ENCODE peak calls at places on chromosomes 4 and X, in four cellular contexts. K is cardiac muscle cell, F is GM12878, S is lower leg skin. Y is an unnamed sample.

GRCh38 chr4:110347805-110348204 is 128.2 kb upstream of the ENPEP start:
- DNase-seq in K (no peak), F (no peak), S (no peak), Y (no peak)

GRCh38 chr4:47462799-47463234 is 685 bp downstream of the COMMD8 start:
- DNase-seq in K (no peak), F (no peak), S (no peak), Y (no peak)

GRCh38 chrX:51853251-51853650 is 40.2 kb upstream of the MAGED1 start:
- DNase-seq in K (no peak), F (no peak), S (no peak), Y (no peak)

GRCh38 chrX:12871181-12871580 is 4.3 kb downstream of the TLR7 start:
- DNase-seq in K (no peak), F (no peak), S (no peak), Y (no peak)

GRCh38 chrX:50838820-50839600 is 25.0 kb upstream of the SHROOM4 start:
- DNase-seq in K (peak), F (no peak), S (no peak), Y (no peak)

GRCh38 chrX:21932277-21932996 is 8.1 kb upstream of the SMS start:
- DNase-seq in K (peak), F (no peak), S (peak), Y (no peak)

GRCh38 chr4:64718091-64718490 is 308.8 kb upstream of the TECRL start:
- DNase-seq in K (peak), F (no peak), S (no peak), Y (no peak)

GRCh38 chrX:10633722-10634121 is 13.3 kb upstream of the MID1 start:
- DNase-seq in K (peak), F (no peak), S (peak), Y (no peak)

GRCh38 chrX:85140963-85141362 is 102.6 kb downstream of the SATL1 start:
- DNase-seq in K (no peak), F (no peak), S (no peak), Y (no peak)

GRCh38 chrX:56788717-56789122 is 59.7 kb downstream of the NBDY start:
- DNase-seq in K (peak), F (no peak), S (no peak), Y (no peak)

GRCh38 chrX:99705696-99706095 is 704.4 kb downstream of the PCDH19 start:
- DNase-seq in K (no peak), F (no peak), S (no peak), Y (no peak)

GRCh38 chr4:102757681-102758080 is 3.1 kb downstream of the MANBA start:
- DNase-seq in K (no peak), F (no peak), S (no peak), Y (no peak)

GRCh38 chr4:102761478-102761790 is 666 bp upstream of the MANBA start:
- DNase-seq in K (peak), F (no peak), S (no peak), Y (no peak)

GRCh38 chr4:102759835-102760644 is 728 bp downstream of the MANBA start:
- DNase-seq in K (peak), F (peak), S (peak), Y (peak)

GRCh38 chr4:102760645-102761477 is at the start of gene MANBA:
- DNase-seq in K (peak), F (no peak), S (peak), Y (peak)

GRCh38 chr4:102758241-102758871 is 2.4 kb downstream of the MANBA start:
- DNase-seq in K (no peak), F (no peak), S (no peak), Y (no peak)
- H3K4me3 ChIP-seq in K (no peak), F (peak), S (no peak), Y (no peak)

GRCh38 chrX:9355739-9356138 is 109.1 kb upstream of the TBL1X start:
- DNase-seq in K (no peak), F (no peak), S (no peak), Y (no peak)

GRCh38 chrX:9352243-9352642 is 112.6 kb upstream of the TBL1X start:
- DNase-seq in K (no peak), F (peak), S (no peak), Y (peak)

GRCh38 chrX:9354918-9355317 is 109.9 kb upstream of the TBL1X start:
- DNase-seq in K (no peak), F (no peak), S (no peak), Y (no peak)

GRCh38 chrX:9351112-9351511 is 113.7 kb upstream of the TBL1X start:
- DNase-seq in K (no peak), F (no peak), S (no peak), Y (no peak)

GRCh38 chrX:9352683-9353430 is 112.0 kb upstream of the TBL1X start:
- DNase-seq in K (peak), F (peak), S (peak), Y (peak)
- H3K4me3 ChIP-seq in K (no peak), F (peak), S (no peak), Y (peak)

GRCh38 chr4:71009796-71010588 is 16.5 kb downstream of the DCK start:
- DNase-seq in K (peak), F (no peak), S (no peak), Y (no peak)

GRCh38 chr4:71009091-71009490 is 15.6 kb downstream of the DCK start:
- DNase-seq in K (no peak), F (no peak), S (no peak), Y (no peak)

GRCh38 chr4:71006203-71006907 is 12.9 kb downstream of the DCK start:
- DNase-seq in K (no peak), F (no peak), S (no peak), Y (peak)

DNA sequence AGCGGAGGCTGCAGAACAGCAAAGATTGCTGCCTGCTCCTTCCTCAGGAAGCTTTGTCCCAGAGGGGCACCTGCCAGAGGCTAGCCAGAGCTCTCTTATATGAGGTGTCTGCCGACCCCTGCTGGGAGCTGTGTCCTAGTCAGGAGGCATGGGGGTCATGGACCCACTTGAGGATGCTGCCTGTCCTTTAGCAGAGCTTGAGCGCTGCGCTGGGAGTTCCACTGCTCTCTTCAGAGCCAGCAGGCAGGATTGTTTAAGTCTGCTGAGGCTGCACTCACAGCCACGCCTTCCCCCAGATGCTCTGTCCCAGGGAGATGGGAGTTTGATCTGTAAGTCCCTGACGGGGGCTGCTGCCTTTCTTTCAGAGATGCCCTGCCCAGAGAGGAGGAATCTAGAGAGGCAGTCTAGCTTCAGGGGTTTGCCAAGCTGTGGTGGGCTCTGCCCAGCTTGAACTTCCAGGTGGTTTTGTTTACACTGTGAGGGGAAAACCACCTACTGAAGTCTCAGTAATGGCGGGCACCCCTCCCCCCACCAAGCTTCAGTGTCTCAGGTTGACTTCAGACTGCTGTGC is 10.9 kb downstream of the DCK start:
- DNase-seq in K (no peak), F (no peak), S (no peak), Y (no peak)
- H3K4me3 ChIP-seq in K (no peak), F (peak), S (no peak), Y (no peak)

GRCh38 chr4:37977471-37978452 is 17.6 kb downstream of the PTTG2 start:
- DNase-seq in K (peak), F (peak), S (peak), Y (no peak)

GRCh38 chr4:37978509-37978908 is 18.3 kb downstream of the PTTG2 start:
- DNase-seq in K (no peak), F (no peak), S (no peak), Y (no peak)

GRCh38 chr4:37976991-37977470 is 16.8 kb downstream of the PTTG2 start:
- DNase-seq in K (peak), F (no peak), S (peak), Y (no peak)

GRCh38 chr4:37973481-37973880 is 13.3 kb downstream of the PTTG2 start:
- DNase-seq in K (no peak), F (no peak), S (no peak), Y (no peak)

DNA sequence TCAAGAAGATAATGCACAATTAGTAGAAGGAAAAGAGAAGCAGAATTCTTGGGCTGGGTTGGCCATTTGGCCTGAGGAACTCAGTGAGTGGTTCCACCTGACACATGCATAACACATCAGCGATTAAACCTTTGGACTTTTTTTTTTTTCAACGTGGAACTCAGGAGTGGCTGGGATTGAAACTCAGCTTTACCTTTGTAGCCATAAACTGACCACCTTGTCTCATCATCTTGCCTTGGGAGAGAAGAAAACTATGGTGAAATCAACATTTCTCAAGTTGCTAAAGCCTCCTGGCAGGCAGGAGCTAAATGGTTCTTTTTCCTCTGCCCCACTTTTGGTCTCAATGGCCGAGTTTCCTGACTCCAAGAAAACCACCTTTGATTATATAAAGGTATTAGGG is 16.3 kb downstream of the PTTG2 start:
- DNase-seq in K (peak), F (no peak), S (no peak), Y (no peak)
- H3K4me3 ChIP-seq in K (peak), F (peak), S (no peak), Y (no peak)

DNA sequence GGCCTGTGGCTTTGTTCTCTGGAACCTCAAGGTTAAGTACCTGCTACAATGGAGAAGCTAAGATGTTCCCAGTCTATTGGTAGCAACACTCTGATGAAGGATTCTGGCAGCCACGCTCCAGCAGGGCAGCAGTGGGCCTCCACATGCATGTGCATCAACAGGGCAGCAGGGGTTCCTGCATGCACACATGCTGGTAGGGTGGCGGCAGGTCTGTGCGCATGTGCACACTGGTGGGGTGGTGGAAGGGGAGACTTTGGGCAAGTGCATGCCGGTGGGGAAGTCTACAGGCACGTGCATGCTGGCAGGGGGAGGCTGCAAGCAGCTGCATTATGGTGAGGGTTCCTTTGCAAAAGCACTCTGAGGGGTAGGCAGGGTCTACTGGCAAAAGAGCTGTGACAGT is 160.7 kb downstream of the NKX6-1 start:
- DNase-seq in K (no peak), F (no peak), S (no peak), Y (no peak)
- H3K4me3 ChIP-seq in K (no peak), F (no peak), S (no peak), Y (no peak)

DNA sequence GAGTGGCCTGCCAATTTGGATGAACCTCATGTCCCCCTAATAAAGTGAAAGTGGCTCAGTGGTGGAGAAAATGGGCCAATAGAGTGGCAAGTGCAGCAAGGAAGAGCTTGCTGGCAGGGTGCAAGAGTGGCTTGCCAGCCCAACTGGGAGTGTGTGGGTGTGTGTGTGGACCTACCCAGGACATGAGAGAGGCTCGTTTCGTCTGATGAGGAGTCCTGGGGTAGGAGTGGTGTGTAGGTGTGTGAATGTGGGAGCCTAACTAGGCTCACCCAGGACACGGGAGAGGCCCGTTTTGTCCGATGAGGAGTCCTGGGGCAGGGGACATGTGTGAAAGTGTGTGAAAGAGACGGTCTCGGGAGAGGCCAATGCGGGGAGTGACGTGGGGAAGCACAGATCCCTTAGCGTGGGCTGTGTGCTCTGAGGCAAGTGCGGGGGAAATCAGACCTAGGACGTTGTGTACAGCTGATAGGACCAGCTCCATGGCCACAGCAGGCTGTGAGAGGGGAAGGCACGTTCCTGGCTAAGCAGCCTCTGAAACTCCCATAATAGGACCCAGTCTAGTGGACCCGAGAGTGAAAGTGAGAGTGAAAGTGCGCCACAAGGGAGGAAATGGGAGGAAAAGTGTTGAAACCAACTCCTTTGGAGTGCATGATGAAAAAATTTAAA is 5.3 kb downstream of the GAGE10 start:
- DNase-seq in K (peak), F (no peak), S (no peak), Y (no peak)
- H3K4me3 ChIP-seq in K (no peak), F (no peak), S (no peak), Y (no peak)

DNA sequence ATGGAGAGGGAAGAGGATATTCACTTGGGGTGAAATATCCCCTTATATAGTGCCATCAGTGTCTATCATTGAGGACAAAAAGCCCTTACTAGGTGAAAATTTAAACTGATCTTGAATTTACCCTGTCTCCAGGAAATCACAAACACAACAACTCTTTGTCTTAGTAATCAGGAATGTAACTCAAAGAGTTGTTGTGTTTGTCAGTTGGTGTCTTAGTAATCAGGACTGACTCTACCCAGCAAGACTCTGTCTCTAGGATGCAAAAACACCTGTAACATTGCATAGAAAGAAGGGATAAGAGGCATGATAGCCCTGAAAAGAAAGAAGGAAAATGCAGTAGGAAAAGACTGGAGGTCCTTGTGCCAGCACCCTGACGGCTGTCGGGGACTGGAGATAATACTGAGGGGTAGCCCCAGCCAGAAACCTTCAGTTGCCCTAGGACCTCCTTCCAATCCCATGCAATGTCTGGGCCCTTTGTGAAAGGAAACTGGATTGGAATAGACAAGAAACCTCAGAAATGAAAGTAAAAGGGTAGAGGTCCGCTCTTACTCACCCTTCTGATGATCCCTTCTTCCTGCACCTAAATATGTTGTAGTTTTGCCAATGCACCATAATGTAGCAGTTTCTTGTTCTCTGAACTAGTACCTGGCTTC is 45.3 kb downstream of the HMGB2 start:
- DNase-seq in K (peak), F (no peak), S (no peak), Y (no peak)
- H3K4me3 ChIP-seq in K (no peak), F (peak), S (no peak), Y (no peak)

GRCh38 chrX:139930923-139931645 is 1.8 kb downstream of the ATP11C start:
- DNase-seq in K (peak), F (no peak), S (no peak), Y (no peak)
- H3K4me3 ChIP-seq in K (peak), F (peak), S (peak), Y (peak)

DNA sequence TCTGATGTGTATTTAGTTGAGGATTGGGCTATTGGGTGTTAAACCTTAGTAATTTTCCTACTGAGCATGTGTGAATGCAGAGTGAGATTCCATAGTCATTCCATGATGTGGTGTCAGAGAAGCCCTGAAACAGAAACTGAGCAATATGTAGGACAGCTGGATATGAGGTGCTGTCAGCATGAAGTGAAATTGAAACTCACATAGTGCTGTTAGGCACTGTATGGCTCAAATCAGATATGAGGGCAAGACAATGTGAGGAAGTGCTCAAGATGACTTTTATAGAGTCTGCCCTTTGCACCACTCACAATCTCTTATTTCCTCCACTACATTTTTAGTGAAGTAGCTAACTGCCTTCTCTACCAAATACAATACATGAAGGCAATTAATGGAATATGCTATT is 188.3 kb downstream of the SH3BGRL start:
- DNase-seq in K (no peak), F (peak), S (no peak), Y (peak)
- H3K4me3 ChIP-seq in K (no peak), F (no peak), S (no peak), Y (no peak)

GRCh38 chr4:120517966-120518365 is 404.6 kb downstream of the PRDM5 start:
- DNase-seq in K (peak), F (peak), S (no peak), Y (peak)
- H3K4me3 ChIP-seq in K (no peak), F (no peak), S (no peak), Y (no peak)